ENCODE peak calls at places on chromosomes 4 and X, in six cellular contexts. One of them, this sample, is unnamed.

GRCh38 chrX:35406386-35406785 is 391.8 kb upstream of the MAGEB16 start:
- DNase-seq in neuronal stem cell: no peak
- DNase-seq in IMR-90: no peak
- DNase-seq in mesenchymal stem cell: no peak
- DNase-seq in H1: no peak
- DNase-seq in trophoblast cell: peak
- DNase-seq in this sample: no peak

GRCh38 chr4:177455591-177455990 is 13.4 kb upstream of the AGA start:
- DNase-seq in neuronal stem cell: no peak
- DNase-seq in IMR-90: peak
- DNase-seq in mesenchymal stem cell: peak
- DNase-seq in H1: no peak
- DNase-seq in trophoblast cell: peak
- DNase-seq in this sample: no peak

GRCh38 chr4:36687681-36688080 is 406.3 kb downstream of the DTHD1 start:
- DNase-seq in neuronal stem cell: no peak
- DNase-seq in IMR-90: no peak
- DNase-seq in mesenchymal stem cell: no peak
- DNase-seq in H1: no peak
- DNase-seq in trophoblast cell: no peak
- DNase-seq in this sample: no peak

GRCh38 chr4:92447265-92447905 is 143.6 kb downstream of the GRID2 start:
- DNase-seq in neuronal stem cell: no peak
- DNase-seq in IMR-90: no peak
- DNase-seq in mesenchymal stem cell: peak
- DNase-seq in H1: no peak
- DNase-seq in trophoblast cell: no peak
- DNase-seq in this sample: no peak

GRCh38 chr4:111639876-111640275 is 505.4 kb upstream of the FAM241A start:
- DNase-seq in neuronal stem cell: no peak
- DNase-seq in IMR-90: peak
- DNase-seq in mesenchymal stem cell: peak
- DNase-seq in H1: no peak
- DNase-seq in trophoblast cell: no peak
- DNase-seq in this sample: no peak

GRCh38 chr4:54661156-54661555 is 3.4 kb downstream of the KIT start:
- DNase-seq in neuronal stem cell: no peak
- DNase-seq in IMR-90: peak
- DNase-seq in mesenchymal stem cell: peak
- DNase-seq in H1: no peak
- DNase-seq in trophoblast cell: peak
- DNase-seq in this sample: no peak

GRCh38 chrX:71128915-71129765 is 10.7 kb downstream of the MED12 start:
- DNase-seq in neuronal stem cell: no peak
- DNase-seq in IMR-90: peak
- DNase-seq in mesenchymal stem cell: peak
- DNase-seq in H1: no peak
- DNase-seq in trophoblast cell: peak
- DNase-seq in this sample: peak

GRCh38 chr4:129326810-129327209 is 230.9 kb downstream of the C4orf33 start:
- DNase-seq in neuronal stem cell: no peak
- DNase-seq in IMR-90: no peak
- DNase-seq in mesenchymal stem cell: no peak
- DNase-seq in H1: no peak
- DNase-seq in trophoblast cell: no peak
- DNase-seq in this sample: no peak

GRCh38 chrX:49209434-49210251 is 9.7 kb upstream of the SYP start:
- DNase-seq in neuronal stem cell: no peak
- DNase-seq in IMR-90: no peak
- DNase-seq in mesenchymal stem cell: no peak
- DNase-seq in H1: no peak
- DNase-seq in trophoblast cell: no peak
- DNase-seq in this sample: peak

GRCh38 chrX:49211074-49211473 is 11.1 kb upstream of the SYP start:
- DNase-seq in neuronal stem cell: no peak
- DNase-seq in IMR-90: no peak
- DNase-seq in mesenchymal stem cell: no peak
- DNase-seq in H1: no peak
- DNase-seq in trophoblast cell: no peak
- DNase-seq in this sample: no peak

GRCh38 chrX:49208399-49208798 is 8.4 kb upstream of the SYP start:
- DNase-seq in neuronal stem cell: no peak
- DNase-seq in IMR-90: no peak
- DNase-seq in mesenchymal stem cell: no peak
- DNase-seq in H1: no peak
- DNase-seq in trophoblast cell: no peak
- DNase-seq in this sample: no peak

GRCh38 chrX:49212209-49212608 is 12.2 kb upstream of the SYP start:
- DNase-seq in neuronal stem cell: no peak
- DNase-seq in IMR-90: no peak
- DNase-seq in mesenchymal stem cell: no peak
- DNase-seq in H1: no peak
- DNase-seq in trophoblast cell: no peak
- DNase-seq in this sample: no peak

DNA sequence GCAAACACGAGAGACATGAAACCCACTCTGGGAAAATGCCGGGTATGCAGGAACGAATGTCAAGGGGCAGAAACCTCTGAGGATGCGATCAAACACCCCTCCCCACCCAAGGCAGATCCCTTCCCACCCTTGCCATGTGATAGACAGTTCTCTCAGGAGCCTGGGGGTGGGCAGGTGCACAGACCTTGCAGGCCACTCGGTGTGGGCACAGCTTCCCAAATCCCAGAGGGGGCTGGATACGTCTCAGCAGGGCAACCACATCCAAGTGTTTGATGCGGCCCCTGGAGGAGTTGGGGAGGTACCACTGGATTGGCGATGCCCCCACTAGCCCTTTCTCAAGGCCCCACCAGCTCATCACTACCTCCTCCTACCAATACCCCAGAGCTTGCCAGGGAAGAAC is 10.4 kb upstream of the SYP start:
- DNase-seq in neuronal stem cell: no peak
- DNase-seq in IMR-90: no peak
- DNase-seq in mesenchymal stem cell: no peak
- DNase-seq in H1: no peak
- DNase-seq in trophoblast cell: no peak
- DNase-seq in this sample: no peak
- H4K91ac ChIP-seq in neuronal stem cell: no peak
- H4K91ac ChIP-seq in IMR-90: no peak
- H4K91ac ChIP-seq in mesenchymal stem cell: no peak
- H4K91ac ChIP-seq in H1: no peak
- H4K91ac ChIP-seq in trophoblast cell: no peak
- H4K91ac ChIP-seq in this sample: no peak

GRCh38 chrX:153693216-153694086 is 5.7 kb downstream of the SLC6A8 start:
- DNase-seq in neuronal stem cell: no peak
- DNase-seq in IMR-90: no peak
- DNase-seq in mesenchymal stem cell: no peak
- DNase-seq in H1: no peak
- DNase-seq in trophoblast cell: no peak
- DNase-seq in this sample: no peak

GRCh38 chrX:153690466-153690865 is 2.7 kb downstream of the SLC6A8 start:
- DNase-seq in neuronal stem cell: no peak
- DNase-seq in IMR-90: no peak
- DNase-seq in mesenchymal stem cell: no peak
- DNase-seq in H1: no peak
- DNase-seq in trophoblast cell: no peak
- DNase-seq in this sample: no peak

GRCh38 chrX:153692003-153692402 is 4.3 kb downstream of the SLC6A8 start:
- DNase-seq in neuronal stem cell: no peak
- DNase-seq in IMR-90: no peak
- DNase-seq in mesenchymal stem cell: no peak
- DNase-seq in H1: no peak
- DNase-seq in trophoblast cell: no peak
- DNase-seq in this sample: no peak

GRCh38 chrX:153694687-153695270 is 7.1 kb downstream of the SLC6A8 start:
- DNase-seq in neuronal stem cell: no peak
- DNase-seq in IMR-90: no peak
- DNase-seq in mesenchymal stem cell: no peak
- DNase-seq in H1: no peak
- DNase-seq in trophoblast cell: no peak
- DNase-seq in this sample: no peak

GRCh38 chrX:153692611-153693156 is 5.0 kb downstream of the SLC6A8 start:
- DNase-seq in neuronal stem cell: no peak
- DNase-seq in IMR-90: no peak
- DNase-seq in mesenchymal stem cell: no peak
- DNase-seq in H1: no peak
- DNase-seq in trophoblast cell: no peak
- DNase-seq in this sample: no peak
- H4K91ac ChIP-seq in neuronal stem cell: no peak
- H4K91ac ChIP-seq in IMR-90: no peak
- H4K91ac ChIP-seq in mesenchymal stem cell: no peak
- H4K91ac ChIP-seq in H1: no peak
- H4K91ac ChIP-seq in trophoblast cell: no peak
- H4K91ac ChIP-seq in this sample: no peak

GRCh38 chr4:118911162-118911791 is 22.6 kb downstream of the SYNPO2 start:
- DNase-seq in neuronal stem cell: no peak
- DNase-seq in IMR-90: peak
- DNase-seq in mesenchymal stem cell: no peak
- DNase-seq in H1: no peak
- DNase-seq in trophoblast cell: no peak
- DNase-seq in this sample: no peak
- H4K91ac ChIP-seq in neuronal stem cell: no peak
- H4K91ac ChIP-seq in IMR-90: no peak
- H4K91ac ChIP-seq in mesenchymal stem cell: no peak
- H4K91ac ChIP-seq in H1: no peak
- H4K91ac ChIP-seq in trophoblast cell: no peak
- H4K91ac ChIP-seq in this sample: no peak

GRCh38 chr4:41653523-41653922 is 95.0 kb downstream of the PHOX2B start:
- DNase-seq in neuronal stem cell: no peak
- DNase-seq in IMR-90: no peak
- DNase-seq in mesenchymal stem cell: no peak
- DNase-seq in H1: no peak
- DNase-seq in trophoblast cell: no peak
- DNase-seq in this sample: no peak
- H4K91ac ChIP-seq in neuronal stem cell: no peak
- H4K91ac ChIP-seq in IMR-90: no peak
- H4K91ac ChIP-seq in mesenchymal stem cell: no peak
- H4K91ac ChIP-seq in H1: no peak
- H4K91ac ChIP-seq in trophoblast cell: no peak
- H4K91ac ChIP-seq in this sample: no peak

DNA sequence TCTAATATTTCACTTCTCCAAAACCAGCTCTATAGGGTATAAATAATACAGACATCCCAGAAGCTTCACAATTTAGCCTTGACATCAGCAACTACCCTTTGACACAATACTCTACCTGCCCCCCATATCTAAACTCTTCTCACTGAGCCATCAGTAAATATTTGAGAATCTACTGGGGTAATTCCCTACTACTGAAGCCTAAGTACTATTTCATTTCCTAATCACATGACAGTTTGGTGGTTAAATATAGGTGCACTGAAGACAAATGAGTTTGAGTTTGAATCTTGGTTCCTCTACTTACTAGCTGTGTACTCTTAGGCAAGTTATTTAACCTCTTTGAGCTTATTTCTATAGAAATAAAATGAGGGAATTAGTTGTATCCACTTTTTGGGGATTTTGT is 471.0 kb upstream of the IGFBP7 start:
- DNase-seq in neuronal stem cell: no peak
- DNase-seq in IMR-90: no peak
- DNase-seq in mesenchymal stem cell: no peak
- DNase-seq in H1: no peak
- DNase-seq in trophoblast cell: no peak
- DNase-seq in this sample: no peak
- H4K91ac ChIP-seq in neuronal stem cell: no peak
- H4K91ac ChIP-seq in IMR-90: no peak
- H4K91ac ChIP-seq in mesenchymal stem cell: no peak
- H4K91ac ChIP-seq in H1: no peak
- H4K91ac ChIP-seq in trophoblast cell: no peak
- H4K91ac ChIP-seq in this sample: no peak

GRCh38 chrX:40132751-40133150 is 35.0 kb upstream of the BCOR start:
- DNase-seq in neuronal stem cell: no peak
- DNase-seq in IMR-90: peak
- DNase-seq in mesenchymal stem cell: peak
- DNase-seq in H1: no peak
- DNase-seq in trophoblast cell: no peak
- DNase-seq in this sample: no peak
- H4K91ac ChIP-seq in neuronal stem cell: no peak
- H4K91ac ChIP-seq in IMR-90: no peak
- H4K91ac ChIP-seq in mesenchymal stem cell: no peak
- H4K91ac ChIP-seq in H1: no peak
- H4K91ac ChIP-seq in trophoblast cell: no peak
- H4K91ac ChIP-seq in this sample: no peak

GRCh38 chr4:137253949-137254348 is 278.3 kb downstream of the PCDH18 start:
- DNase-seq in neuronal stem cell: no peak
- DNase-seq in IMR-90: peak
- DNase-seq in mesenchymal stem cell: peak
- DNase-seq in H1: no peak
- DNase-seq in trophoblast cell: no peak
- DNase-seq in this sample: no peak
- H4K91ac ChIP-seq in neuronal stem cell: no peak
- H4K91ac ChIP-seq in IMR-90: no peak
- H4K91ac ChIP-seq in mesenchymal stem cell: no peak
- H4K91ac ChIP-seq in H1: no peak
- H4K91ac ChIP-seq in trophoblast cell: no peak
- H4K91ac ChIP-seq in this sample: no peak

This sample was measured in H9.